ENCODE peak calls at places on chromosome 1, in eight cellular contexts. One of them, this sample, is unnamed.
A peak's percentile ranks its signal among the peaks of the same experiment; 100 is the strongest.

GRCh38 chr1:210239295-210240155 is 6.9 kb downstream of the SERTAD4 start:
- DNase-seq in cardiac fibroblast: peak; percentile 77
- DNase-seq in RWPE1: peak; percentile 67
- DNase-seq in GM12864: no peak
- DNase-seq in right lobe of liver: no peak
- DNase-seq in lung: no peak
- DNase-seq in bronchial epithelial cell: peak; percentile 77
- DNase-seq in hepatocyte: peak; percentile 57
- DNase-seq in this sample: no peak

GRCh38 chr1:43451701-43452532 is 1.8 kb downstream of the HYI start:
- DNase-seq in cardiac fibroblast: no peak
- DNase-seq in RWPE1: no peak
- DNase-seq in GM12864: no peak
- DNase-seq in right lobe of liver: no peak
- DNase-seq in lung: no peak
- DNase-seq in bronchial epithelial cell: no peak
- DNase-seq in hepatocyte: no peak
- DNase-seq in this sample: no peak

GRCh38 chr1:77014396-77014795 is 147.1 kb downstream of the ST6GALNAC5 start:
- DNase-seq in cardiac fibroblast: no peak
- DNase-seq in RWPE1: no peak
- DNase-seq in GM12864: no peak
- DNase-seq in right lobe of liver: no peak
- DNase-seq in lung: no peak
- DNase-seq in bronchial epithelial cell: no peak
- DNase-seq in hepatocyte: no peak
- DNase-seq in this sample: no peak

GRCh38 chr1:97832490-97832889 is 88.3 kb downstream of the DPYD start:
- DNase-seq in cardiac fibroblast: peak; percentile 76
- DNase-seq in RWPE1: no peak
- DNase-seq in GM12864: no peak
- DNase-seq in right lobe of liver: no peak
- DNase-seq in lung: no peak
- DNase-seq in bronchial epithelial cell: no peak
- DNase-seq in hepatocyte: no peak
- DNase-seq in this sample: no peak

GRCh38 chr1:59271861-59272260 is 25.0 kb upstream of the FGGY start:
- DNase-seq in cardiac fibroblast: no peak
- DNase-seq in RWPE1: no peak
- DNase-seq in GM12864: no peak
- DNase-seq in right lobe of liver: no peak
- DNase-seq in lung: no peak
- DNase-seq in bronchial epithelial cell: no peak
- DNase-seq in hepatocyte: no peak
- DNase-seq in this sample: no peak

GRCh38 chr1:21508580-21509350 is 458 bp upstream of the ALPL start:
- DNase-seq in cardiac fibroblast: peak; percentile 55
- DNase-seq in RWPE1: peak; percentile 48
- DNase-seq in GM12864: no peak
- DNase-seq in right lobe of liver: peak; percentile 72
- DNase-seq in lung: peak; percentile 81
- DNase-seq in bronchial epithelial cell: peak; percentile 5
- DNase-seq in hepatocyte: peak; percentile 90
- DNase-seq in this sample: peak; percentile 73

GRCh38 chr1:196977278-196977677 is at the start of gene CFHR5:
- DNase-seq in cardiac fibroblast: no peak
- DNase-seq in RWPE1: no peak
- DNase-seq in GM12864: no peak
- DNase-seq in right lobe of liver: no peak
- DNase-seq in lung: no peak
- DNase-seq in bronchial epithelial cell: no peak
- DNase-seq in hepatocyte: no peak
- DNase-seq in this sample: no peak

GRCh38 chr1:37989381-37989930 is 366 bp downstream of the SF3A3 start:
- DNase-seq in cardiac fibroblast: peak; percentile 22
- DNase-seq in RWPE1: no peak
- DNase-seq in GM12864: no peak
- DNase-seq in right lobe of liver: peak; percentile 65
- DNase-seq in lung: peak; percentile 55
- DNase-seq in bronchial epithelial cell: peak; percentile 20
- DNase-seq in hepatocyte: peak; percentile 33
- DNase-seq in this sample: peak; percentile 79

GRCh38 chr1:6412896-6413295 is 6.8 kb downstream of the HES2 start:
- DNase-seq in cardiac fibroblast: no peak
- DNase-seq in RWPE1: no peak
- DNase-seq in GM12864: no peak
- DNase-seq in right lobe of liver: no peak
- DNase-seq in lung: no peak
- DNase-seq in bronchial epithelial cell: peak; percentile 97
- DNase-seq in hepatocyte: no peak
- DNase-seq in this sample: no peak

GRCh38 chr1:20496241-20496661 is 10.2 kb upstream of the CAMK2N1 start:
- DNase-seq in cardiac fibroblast: peak; percentile 15
- DNase-seq in RWPE1: peak; percentile 86
- DNase-seq in GM12864: no peak
- DNase-seq in right lobe of liver: no peak
- DNase-seq in lung: no peak
- DNase-seq in bronchial epithelial cell: peak; percentile 100
- DNase-seq in hepatocyte: no peak
- DNase-seq in this sample: no peak

DNA sequence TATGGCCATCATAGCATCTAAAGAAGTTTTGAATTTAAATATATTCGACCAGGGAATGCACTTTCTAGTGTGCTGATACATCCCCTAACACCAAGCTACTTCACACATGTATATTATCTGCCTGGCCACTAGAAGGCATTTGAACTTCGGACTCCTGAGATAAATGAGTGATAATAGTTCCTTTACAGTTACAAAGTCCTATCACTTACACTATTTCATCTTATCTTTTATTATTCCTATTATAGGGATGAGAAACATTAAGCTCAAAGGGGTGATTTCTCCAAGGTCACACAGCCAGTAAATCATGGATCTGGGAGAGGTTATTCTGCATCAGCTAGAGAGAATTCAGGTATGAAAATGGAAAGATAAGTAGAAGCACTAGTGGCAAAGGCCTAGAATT is 40.3 kb downstream of the GPATCH2 start:
- DNase-seq in cardiac fibroblast: no peak
- DNase-seq in RWPE1: no peak
- DNase-seq in GM12864: no peak
- DNase-seq in right lobe of liver: no peak
- DNase-seq in lung: no peak
- DNase-seq in bronchial epithelial cell: no peak
- DNase-seq in hepatocyte: peak; percentile 30
- DNase-seq in this sample: no peak
- TF ChIP-seq CTCF in cardiac fibroblast: no peak
- TF ChIP-seq CTCF in RWPE1: no peak
- TF ChIP-seq CTCF in GM12864: no peak
- TF ChIP-seq CTCF in right lobe of liver: no peak
- TF ChIP-seq CTCF in lung: no peak
- TF ChIP-seq CTCF in bronchial epithelial cell: no peak
- TF ChIP-seq CTCF in hepatocyte: peak; percentile 12
- TF ChIP-seq CTCF in this sample: no peak

GRCh38 chr1:109767596-109768334 is 4.0 kb upstream of the EPS8L3 start:
- DNase-seq in cardiac fibroblast: no peak
- DNase-seq in RWPE1: no peak
- DNase-seq in GM12864: no peak
- DNase-seq in right lobe of liver: peak; percentile 26
- DNase-seq in lung: no peak
- DNase-seq in bronchial epithelial cell: no peak
- DNase-seq in hepatocyte: no peak
- DNase-seq in this sample: peak; percentile 49
- TF ChIP-seq CTCF in cardiac fibroblast: no peak
- TF ChIP-seq CTCF in RWPE1: no peak
- TF ChIP-seq CTCF in GM12864: no peak
- TF ChIP-seq CTCF in right lobe of liver: no peak
- TF ChIP-seq CTCF in lung: no peak
- TF ChIP-seq CTCF in bronchial epithelial cell: no peak
- TF ChIP-seq CTCF in hepatocyte: no peak
- TF ChIP-seq CTCF in this sample: no peak

GRCh38 chr1:931380-932177 is 7.9 kb downstream of the SAMD11 start:
- DNase-seq in cardiac fibroblast: no peak
- DNase-seq in RWPE1: no peak
- DNase-seq in GM12864: no peak
- DNase-seq in right lobe of liver: no peak
- DNase-seq in lung: no peak
- DNase-seq in bronchial epithelial cell: no peak
- DNase-seq in hepatocyte: no peak
- DNase-seq in this sample: no peak
- TF ChIP-seq CTCF in cardiac fibroblast: peak; percentile 5
- TF ChIP-seq CTCF in RWPE1: no peak
- TF ChIP-seq CTCF in GM12864: no peak
- TF ChIP-seq CTCF in right lobe of liver: no peak
- TF ChIP-seq CTCF in lung: no peak
- TF ChIP-seq CTCF in bronchial epithelial cell: no peak
- TF ChIP-seq CTCF in hepatocyte: no peak
- TF ChIP-seq CTCF in this sample: no peak

DNA sequence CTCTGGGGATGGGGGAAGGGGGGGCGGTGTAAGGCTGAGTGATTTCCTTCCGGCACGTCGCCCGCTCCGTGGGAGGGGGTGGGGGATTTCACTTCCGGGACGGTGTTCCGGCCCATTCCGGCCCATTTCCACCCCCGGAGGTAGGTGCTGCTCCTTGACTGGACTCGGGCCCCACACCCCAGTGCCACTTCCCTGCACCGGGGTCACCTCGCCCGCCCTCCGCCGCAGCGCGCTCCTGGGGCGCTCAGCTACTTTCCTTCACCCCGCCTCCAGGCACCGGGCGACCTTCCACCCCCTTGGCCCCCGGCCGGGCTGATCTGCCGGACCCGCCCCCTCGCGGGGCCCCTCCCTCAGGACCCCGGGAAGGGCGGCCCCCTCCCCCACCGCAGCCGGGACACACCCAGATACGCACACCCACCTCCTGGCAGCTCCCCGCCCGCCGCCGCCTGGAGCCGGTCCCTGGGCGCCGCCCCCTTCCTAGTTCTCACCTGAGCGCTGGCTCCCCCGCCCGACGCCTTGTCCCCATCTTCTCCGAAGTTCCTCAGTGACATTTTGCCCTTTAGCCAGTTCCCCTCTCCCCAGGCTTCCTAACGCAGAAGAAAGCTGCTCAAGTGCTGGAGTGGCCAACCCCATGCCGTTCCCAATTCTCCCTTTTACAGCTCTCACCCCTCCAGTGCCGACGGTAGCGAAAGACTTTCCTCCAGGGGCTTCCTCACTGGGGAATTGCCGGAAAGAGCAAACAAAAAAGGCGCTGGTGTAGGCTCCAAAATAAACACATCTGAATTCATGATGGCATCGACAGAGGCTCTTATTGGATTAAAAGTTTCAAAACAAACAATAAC is at the start of gene ZBTB37:
- DNase-seq in cardiac fibroblast: no peak
- DNase-seq in RWPE1: peak; percentile 88
- DNase-seq in GM12864: no peak
- DNase-seq in right lobe of liver: peak; percentile 94
- DNase-seq in lung: peak; percentile 94
- DNase-seq in bronchial epithelial cell: peak; percentile 71
- DNase-seq in hepatocyte: peak; percentile 96
- DNase-seq in this sample: peak; percentile 96
- TF ChIP-seq CTCF in cardiac fibroblast: no peak
- TF ChIP-seq CTCF in RWPE1: no peak
- TF ChIP-seq CTCF in GM12864: no peak
- TF ChIP-seq CTCF in right lobe of liver: no peak
- TF ChIP-seq CTCF in lung: no peak
- TF ChIP-seq CTCF in bronchial epithelial cell: peak; percentile 7
- TF ChIP-seq CTCF in hepatocyte: no peak
- TF ChIP-seq CTCF in this sample: no peak

GRCh38 chr1:32199717-32200072 is 700 bp upstream of the CCDC28B start:
- DNase-seq in cardiac fibroblast: peak; percentile 29
- DNase-seq in RWPE1: no peak
- DNase-seq in GM12864: no peak
- DNase-seq in right lobe of liver: peak; percentile 85
- DNase-seq in lung: no peak
- DNase-seq in bronchial epithelial cell: no peak
- DNase-seq in hepatocyte: no peak
- DNase-seq in this sample: no peak
- TF ChIP-seq CTCF in cardiac fibroblast: no peak
- TF ChIP-seq CTCF in RWPE1: no peak
- TF ChIP-seq CTCF in GM12864: no peak
- TF ChIP-seq CTCF in right lobe of liver: no peak
- TF ChIP-seq CTCF in lung: no peak
- TF ChIP-seq CTCF in bronchial epithelial cell: no peak
- TF ChIP-seq CTCF in hepatocyte: no peak
- TF ChIP-seq CTCF in this sample: no peak